ENCODE peak calls at places on chromosomes 13 and 19, in seven cellular contexts. One of them, this sample, is unnamed.

GRCh38 chr19:19527371-19527656 is 1.4 kb upstream of the YJEFN3 start:
- DNase-seq in fibroblast of pulmonary artery: no peak
- DNase-seq in transverse colon: no peak
- DNase-seq in omental fat pad: no peak
- DNase-seq in foreskin fibroblast: no peak
- DNase-seq in cardiac fibroblast: no peak
- DNase-seq in CD4-positive, alpha-beta T cell: no peak
- DNase-seq in this sample: no peak

GRCh38 chr13:23695196-23695595 is 125.0 kb downstream of the TNFRSF19 start:
- DNase-seq in CD4-positive, alpha-beta T cell: no peak
- DNase-seq in cardiac fibroblast: no peak
- DNase-seq in omental fat pad: no peak
- DNase-seq in foreskin fibroblast: no peak
- DNase-seq in fibroblast of pulmonary artery: no peak
- DNase-seq in transverse colon: no peak
- DNase-seq in this sample: no peak

GRCh38 chr13:50224534-50224933 is 209.3 kb downstream of the KCNRG start:
- DNase-seq in fibroblast of pulmonary artery: peak
- DNase-seq in transverse colon: no peak
- DNase-seq in cardiac fibroblast: peak
- DNase-seq in CD4-positive, alpha-beta T cell: no peak
- DNase-seq in foreskin fibroblast: no peak
- DNase-seq in omental fat pad: no peak
- DNase-seq in this sample: no peak

GRCh38 chr19:47421844-47422395 is 2.6 kb upstream of the MEIS3 start:
- DNase-seq in CD4-positive, alpha-beta T cell: no peak
- DNase-seq in fibroblast of pulmonary artery: no peak
- DNase-seq in omental fat pad: no peak
- DNase-seq in cardiac fibroblast: no peak
- DNase-seq in transverse colon: no peak
- DNase-seq in foreskin fibroblast: no peak
- DNase-seq in this sample: no peak

GRCh38 chr13:91017031-91017668 is 330.3 kb upstream of the MIR17HG start:
- DNase-seq in foreskin fibroblast: no peak
- DNase-seq in transverse colon: no peak
- DNase-seq in omental fat pad: no peak
- DNase-seq in fibroblast of pulmonary artery: peak
- DNase-seq in cardiac fibroblast: peak
- DNase-seq in CD4-positive, alpha-beta T cell: no peak
- DNase-seq in this sample: no peak

GRCh38 chr19:33430674-33431277 is 57.3 kb downstream of the CEBPG start:
- DNase-seq in fibroblast of pulmonary artery: peak
- DNase-seq in omental fat pad: no peak
- DNase-seq in CD4-positive, alpha-beta T cell: peak
- DNase-seq in transverse colon: peak
- DNase-seq in cardiac fibroblast: peak
- DNase-seq in foreskin fibroblast: peak
- DNase-seq in this sample: no peak

GRCh38 chr19:12194827-12195500 is 32.1 kb downstream of the ZNF136 start:
- DNase-seq in transverse colon: peak
- DNase-seq in cardiac fibroblast: peak
- DNase-seq in omental fat pad: peak
- DNase-seq in foreskin fibroblast: peak
- DNase-seq in fibroblast of pulmonary artery: peak
- DNase-seq in CD4-positive, alpha-beta T cell: peak
- DNase-seq in this sample: no peak

GRCh38 chr13:92842145-92842544 is 384.5 kb upstream of the GPC6 start:
- DNase-seq in omental fat pad: no peak
- DNase-seq in cardiac fibroblast: peak
- DNase-seq in fibroblast of pulmonary artery: peak
- DNase-seq in transverse colon: no peak
- DNase-seq in foreskin fibroblast: peak
- DNase-seq in CD4-positive, alpha-beta T cell: no peak
- DNase-seq in this sample: no peak

GRCh38 chr19:46265217-46265828 is 31.5 kb upstream of the HIF3A start:
- DNase-seq in omental fat pad: no peak
- DNase-seq in foreskin fibroblast: peak
- DNase-seq in CD4-positive, alpha-beta T cell: peak
- DNase-seq in fibroblast of pulmonary artery: peak
- DNase-seq in cardiac fibroblast: peak
- DNase-seq in transverse colon: peak
- DNase-seq in this sample: peak

GRCh38 chr19:39154084-39154625 is 28.6 kb downstream of the PAK4 start:
- DNase-seq in cardiac fibroblast: no peak
- DNase-seq in CD4-positive, alpha-beta T cell: no peak
- DNase-seq in foreskin fibroblast: no peak
- DNase-seq in transverse colon: no peak
- DNase-seq in omental fat pad: no peak
- DNase-seq in fibroblast of pulmonary artery: no peak
- DNase-seq in this sample: no peak

GRCh38 chr13:63700366-63700765 is 2284.7 kb upstream of the PCDH20 start:
- DNase-seq in CD4-positive, alpha-beta T cell: no peak
- DNase-seq in cardiac fibroblast: no peak
- DNase-seq in omental fat pad: no peak
- DNase-seq in transverse colon: no peak
- DNase-seq in fibroblast of pulmonary artery: no peak
- DNase-seq in foreskin fibroblast: no peak
- DNase-seq in this sample: no peak

GRCh38 chr19:43618921-43619261 is 538 bp downstream of the ZNF428 start:
- DNase-seq in fibroblast of pulmonary artery: peak
- DNase-seq in foreskin fibroblast: no peak
- DNase-seq in CD4-positive, alpha-beta T cell: peak
- DNase-seq in transverse colon: no peak
- DNase-seq in cardiac fibroblast: no peak
- DNase-seq in omental fat pad: no peak
- DNase-seq in this sample: no peak

GRCh38 chr19:41978470-41978869 is 15.6 kb downstream of the ATP1A3 start:
- DNase-seq in transverse colon: no peak
- DNase-seq in fibroblast of pulmonary artery: no peak
- DNase-seq in foreskin fibroblast: no peak
- DNase-seq in omental fat pad: no peak
- DNase-seq in CD4-positive, alpha-beta T cell: no peak
- DNase-seq in cardiac fibroblast: no peak
- DNase-seq in this sample: no peak

GRCh38 chr19:20388826-20389225 is 176.8 kb downstream of the ZNF737 start:
- DNase-seq in cardiac fibroblast: no peak
- DNase-seq in foreskin fibroblast: no peak
- DNase-seq in CD4-positive, alpha-beta T cell: no peak
- DNase-seq in omental fat pad: no peak
- DNase-seq in transverse colon: no peak
- DNase-seq in fibroblast of pulmonary artery: no peak
- DNase-seq in this sample: no peak

GRCh38 chr19:8392017-8392591 is 1.9 kb downstream of the RAB11B start:
- DNase-seq in fibroblast of pulmonary artery: no peak
- DNase-seq in transverse colon: no peak
- DNase-seq in foreskin fibroblast: no peak
- DNase-seq in cardiac fibroblast: peak
- DNase-seq in omental fat pad: no peak
- DNase-seq in CD4-positive, alpha-beta T cell: no peak
- DNase-seq in this sample: no peak

GRCh38 chr13:98960331-98961203 is 17.3 kb downstream of the DOCK9 start:
- DNase-seq in cardiac fibroblast: peak
- DNase-seq in omental fat pad: no peak
- DNase-seq in fibroblast of pulmonary artery: peak
- DNase-seq in foreskin fibroblast: no peak
- DNase-seq in transverse colon: no peak
- DNase-seq in CD4-positive, alpha-beta T cell: no peak
- DNase-seq in this sample: no peak

GRCh38 chr13:27133889-27134288 is 37.7 kb downstream of the USP12 start:
- DNase-seq in omental fat pad: no peak
- DNase-seq in foreskin fibroblast: no peak
- DNase-seq in fibroblast of pulmonary artery: no peak
- DNase-seq in cardiac fibroblast: no peak
- DNase-seq in transverse colon: no peak
- DNase-seq in CD4-positive, alpha-beta T cell: no peak
- DNase-seq in this sample: no peak

GRCh38 chr13:46526763-46527162 is 26.2 kb upstream of the LRCH1 start:
- DNase-seq in fibroblast of pulmonary artery: no peak
- DNase-seq in transverse colon: no peak
- DNase-seq in cardiac fibroblast: no peak
- DNase-seq in CD4-positive, alpha-beta T cell: no peak
- DNase-seq in omental fat pad: no peak
- DNase-seq in foreskin fibroblast: no peak
- DNase-seq in this sample: no peak

GRCh38 chr19:30604657-30605056 is 232.5 kb downstream of the ZNF536 start:
- DNase-seq in omental fat pad: no peak
- DNase-seq in fibroblast of pulmonary artery: no peak
- DNase-seq in transverse colon: no peak
- DNase-seq in foreskin fibroblast: no peak
- DNase-seq in cardiac fibroblast: no peak
- DNase-seq in CD4-positive, alpha-beta T cell: no peak
- DNase-seq in this sample: no peak

GRCh38 chr19:17282488-17283256 is 971 bp downstream of the ANKLE1 start:
- DNase-seq in fibroblast of pulmonary artery: peak
- DNase-seq in transverse colon: peak
- DNase-seq in cardiac fibroblast: peak
- DNase-seq in omental fat pad: peak
- DNase-seq in foreskin fibroblast: peak
- DNase-seq in CD4-positive, alpha-beta T cell: peak
- DNase-seq in this sample: peak

GRCh38 chr19:47356900-47357299 is 7.8 kb downstream of the DHX34 start:
- DNase-seq in transverse colon: no peak
- DNase-seq in CD4-positive, alpha-beta T cell: no peak
- DNase-seq in omental fat pad: no peak
- DNase-seq in cardiac fibroblast: no peak
- DNase-seq in foreskin fibroblast: no peak
- DNase-seq in fibroblast of pulmonary artery: no peak
- DNase-seq in this sample: no peak

GRCh38 chr13:98921786-98922185 is 56.1 kb downstream of the DOCK9 start:
- DNase-seq in CD4-positive, alpha-beta T cell: no peak
- DNase-seq in cardiac fibroblast: no peak
- DNase-seq in omental fat pad: no peak
- DNase-seq in foreskin fibroblast: no peak
- DNase-seq in transverse colon: no peak
- DNase-seq in fibroblast of pulmonary artery: no peak
- DNase-seq in this sample: no peak

GRCh38 chr13:38002596-38002995 is 133.0 kb upstream of the TRPC4 start:
- DNase-seq in cardiac fibroblast: no peak
- DNase-seq in foreskin fibroblast: no peak
- DNase-seq in transverse colon: no peak
- DNase-seq in omental fat pad: no peak
- DNase-seq in fibroblast of pulmonary artery: no peak
- DNase-seq in CD4-positive, alpha-beta T cell: no peak
- DNase-seq in this sample: no peak

GRCh38 chr19:51541458-51542357 is 10.2 kb upstream of the SIGLEC6 start:
- DNase-seq in fibroblast of pulmonary artery: no peak
- DNase-seq in CD4-positive, alpha-beta T cell: no peak
- DNase-seq in transverse colon: no peak
- DNase-seq in cardiac fibroblast: no peak
- DNase-seq in foreskin fibroblast: no peak
- DNase-seq in omental fat pad: no peak
- DNase-seq in this sample: no peak

DNA sequence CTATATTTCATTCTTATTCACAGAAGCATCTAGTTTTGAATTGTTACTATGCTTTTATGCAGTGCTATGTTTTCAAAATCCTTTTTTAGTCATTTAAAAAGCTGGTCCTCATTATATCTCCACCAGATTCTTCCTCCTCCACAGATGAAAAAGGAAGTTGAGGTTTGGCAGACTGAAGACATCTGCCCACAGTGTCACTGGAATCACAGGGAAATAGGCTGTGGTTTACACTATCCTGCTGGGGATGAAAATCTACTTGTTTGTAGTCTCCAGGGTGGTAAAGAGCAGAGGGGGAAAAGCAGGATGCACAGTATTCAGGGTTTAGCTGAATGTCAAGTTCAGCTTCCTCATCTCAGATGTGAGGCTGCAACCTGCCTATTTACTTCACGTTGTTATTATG is 351.2 kb downstream of the DNAJC15 start:
- DNase-seq in transverse colon: no peak
- DNase-seq in fibroblast of pulmonary artery: peak
- DNase-seq in omental fat pad: no peak
- DNase-seq in cardiac fibroblast: peak
- DNase-seq in CD4-positive, alpha-beta T cell: no peak
- DNase-seq in foreskin fibroblast: peak
- DNase-seq in this sample: no peak
- TF ChIP-seq CTCF in transverse colon: no peak
- TF ChIP-seq CTCF in fibroblast of pulmonary artery: no peak
- TF ChIP-seq CTCF in omental fat pad: no peak
- TF ChIP-seq CTCF in cardiac fibroblast: no peak
- TF ChIP-seq CTCF in CD4-positive, alpha-beta T cell: no peak
- TF ChIP-seq CTCF in foreskin fibroblast: no peak
- TF ChIP-seq CTCF in this sample: no peak

GRCh38 chr13:28429685-28430290 is 65.1 kb downstream of the FLT1 start:
- DNase-seq in CD4-positive, alpha-beta T cell: no peak
- DNase-seq in omental fat pad: no peak
- DNase-seq in fibroblast of pulmonary artery: peak
- DNase-seq in transverse colon: peak
- DNase-seq in cardiac fibroblast: peak
- DNase-seq in foreskin fibroblast: no peak
- DNase-seq in this sample: no peak
- TF ChIP-seq CTCF in CD4-positive, alpha-beta T cell: no peak
- TF ChIP-seq CTCF in omental fat pad: no peak
- TF ChIP-seq CTCF in fibroblast of pulmonary artery: no peak
- TF ChIP-seq CTCF in transverse colon: no peak
- TF ChIP-seq CTCF in cardiac fibroblast: no peak
- TF ChIP-seq CTCF in foreskin fibroblast: no peak
- TF ChIP-seq CTCF in this sample: no peak

DNA sequence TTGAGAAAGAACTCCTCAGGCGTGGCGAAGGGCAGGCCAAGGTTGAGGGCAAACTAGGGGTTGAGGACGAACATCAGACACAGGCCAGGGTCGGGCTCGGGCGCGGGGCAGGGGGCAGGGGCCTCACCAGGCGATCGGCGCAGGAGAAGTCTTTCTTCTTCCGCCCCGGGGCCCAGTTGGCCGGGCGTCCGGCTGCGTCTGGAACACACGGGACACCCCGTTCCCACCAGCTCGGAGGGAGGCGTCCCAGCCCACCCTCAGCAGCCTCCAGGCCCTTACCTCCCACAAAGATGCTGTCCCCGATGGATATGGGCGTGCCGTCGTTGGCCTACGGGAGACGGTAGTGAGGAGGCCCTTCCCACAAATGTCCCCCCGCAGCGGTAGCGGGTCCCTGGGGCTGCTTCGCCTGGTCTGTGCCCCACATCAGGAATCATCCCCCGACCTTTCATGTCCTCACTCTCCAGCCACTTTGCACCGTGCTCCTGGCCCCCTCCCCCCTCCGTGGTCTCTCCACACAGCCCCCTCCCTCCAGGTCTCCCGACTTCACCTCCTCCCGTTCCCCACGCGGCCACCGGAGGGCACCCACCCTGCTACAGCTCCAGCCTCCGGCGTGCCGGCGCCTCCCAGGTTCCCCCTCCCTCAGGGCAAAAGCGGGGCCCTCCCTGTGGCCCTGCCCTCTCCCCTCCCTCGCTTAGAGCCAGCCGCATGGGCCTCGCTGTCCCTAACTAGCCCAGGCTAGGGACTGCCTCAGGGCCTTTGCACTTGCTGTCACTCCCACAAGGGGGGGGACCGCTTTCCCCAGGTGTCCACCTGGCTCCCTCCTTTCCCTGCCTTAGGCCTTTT is 4.7 kb downstream of the PNKP start:
- DNase-seq in cardiac fibroblast: no peak
- DNase-seq in omental fat pad: no peak
- DNase-seq in fibroblast of pulmonary artery: no peak
- DNase-seq in transverse colon: no peak
- DNase-seq in CD4-positive, alpha-beta T cell: no peak
- DNase-seq in foreskin fibroblast: no peak
- DNase-seq in this sample: no peak
- TF ChIP-seq CTCF in cardiac fibroblast: peak
- TF ChIP-seq CTCF in omental fat pad: no peak
- TF ChIP-seq CTCF in fibroblast of pulmonary artery: no peak
- TF ChIP-seq CTCF in transverse colon: no peak
- TF ChIP-seq CTCF in CD4-positive, alpha-beta T cell: peak
- TF ChIP-seq CTCF in foreskin fibroblast: peak
- TF ChIP-seq CTCF in this sample: peak

GRCh38 chr19:48807590-48808308 is 3.1 kb downstream of the BCAT2 start:
- DNase-seq in cardiac fibroblast: no peak
- DNase-seq in CD4-positive, alpha-beta T cell: no peak
- DNase-seq in transverse colon: peak
- DNase-seq in fibroblast of pulmonary artery: no peak
- DNase-seq in omental fat pad: no peak
- DNase-seq in foreskin fibroblast: no peak
- DNase-seq in this sample: no peak
- TF ChIP-seq CTCF in cardiac fibroblast: no peak
- TF ChIP-seq CTCF in CD4-positive, alpha-beta T cell: no peak
- TF ChIP-seq CTCF in transverse colon: no peak
- TF ChIP-seq CTCF in fibroblast of pulmonary artery: no peak
- TF ChIP-seq CTCF in omental fat pad: no peak
- TF ChIP-seq CTCF in foreskin fibroblast: no peak
- TF ChIP-seq CTCF in this sample: no peak

This sample was measured in type B pancreatic cell.